ENCODE peak calls at places on chromosome X, in seven cellular contexts. One of them, this sample, is unnamed.

GRCh38 chrX:41001327-41001726 is 83.9 kb upstream of the USP9X start:
- DNase-seq in CD8-positive, alpha-beta T cell: no peak
- DNase-seq in HL-60: no peak
- DNase-seq in naive thymus-derived CD4-positive, alpha-beta T cell: no peak
- DNase-seq in DND-41: no peak
- DNase-seq in heart right ventricle: no peak
- DNase-seq in choroid plexus epithelial cell: peak
- DNase-seq in this sample: no peak

GRCh38 chrX:96394566-96394965 is 290.1 kb upstream of the DIAPH2 start:
- DNase-seq in CD8-positive, alpha-beta T cell: no peak
- DNase-seq in HL-60: no peak
- DNase-seq in naive thymus-derived CD4-positive, alpha-beta T cell: no peak
- DNase-seq in DND-41: no peak
- DNase-seq in heart right ventricle: no peak
- DNase-seq in choroid plexus epithelial cell: peak
- DNase-seq in this sample: no peak

GRCh38 chrX:136577562-136577961 is 45.5 kb downstream of the VGLL1 start:
- DNase-seq in CD8-positive, alpha-beta T cell: peak
- DNase-seq in HL-60: peak
- DNase-seq in naive thymus-derived CD4-positive, alpha-beta T cell: peak
- DNase-seq in DND-41: peak
- DNase-seq in heart right ventricle: peak
- DNase-seq in choroid plexus epithelial cell: peak
- DNase-seq in this sample: peak

GRCh38 chrX:130111220-130111934 is 1.1 kb upstream of the ELF4 start:
- DNase-seq in CD8-positive, alpha-beta T cell: no peak
- DNase-seq in HL-60: no peak
- DNase-seq in naive thymus-derived CD4-positive, alpha-beta T cell: no peak
- DNase-seq in DND-41: no peak
- DNase-seq in heart right ventricle: peak
- DNase-seq in choroid plexus epithelial cell: no peak
- DNase-seq in this sample: no peak

GRCh38 chrX:138748480-138748879 is 37.0 kb upstream of the FGF13 start:
- DNase-seq in CD8-positive, alpha-beta T cell: no peak
- DNase-seq in HL-60: peak
- DNase-seq in naive thymus-derived CD4-positive, alpha-beta T cell: no peak
- DNase-seq in DND-41: no peak
- DNase-seq in heart right ventricle: no peak
- DNase-seq in choroid plexus epithelial cell: peak
- DNase-seq in this sample: peak

GRCh38 chrX:56788717-56789122 is 59.7 kb downstream of the NBDY start:
- DNase-seq in CD8-positive, alpha-beta T cell: no peak
- DNase-seq in HL-60: no peak
- DNase-seq in naive thymus-derived CD4-positive, alpha-beta T cell: peak
- DNase-seq in DND-41: peak
- DNase-seq in heart right ventricle: no peak
- DNase-seq in choroid plexus epithelial cell: peak
- DNase-seq in this sample: no peak

GRCh38 chrX:118346258-118347094 is 570 bp downstream of the WDR44 start:
- DNase-seq in CD8-positive, alpha-beta T cell: peak
- DNase-seq in HL-60: peak
- DNase-seq in naive thymus-derived CD4-positive, alpha-beta T cell: peak
- DNase-seq in DND-41: peak
- DNase-seq in heart right ventricle: peak
- DNase-seq in choroid plexus epithelial cell: no peak
- DNase-seq in this sample: peak

GRCh38 chrX:14864626-14865025 is 8.2 kb downstream of the FANCB start:
- DNase-seq in CD8-positive, alpha-beta T cell: no peak
- DNase-seq in HL-60: no peak
- DNase-seq in naive thymus-derived CD4-positive, alpha-beta T cell: no peak
- DNase-seq in DND-41: no peak
- DNase-seq in heart right ventricle: no peak
- DNase-seq in choroid plexus epithelial cell: peak
- DNase-seq in this sample: no peak

GRCh38 chrX:106606583-106606982 is 5.2 kb upstream of the RADX start:
- DNase-seq in CD8-positive, alpha-beta T cell: no peak
- DNase-seq in HL-60: no peak
- DNase-seq in naive thymus-derived CD4-positive, alpha-beta T cell: no peak
- DNase-seq in DND-41: no peak
- DNase-seq in heart right ventricle: no peak
- DNase-seq in choroid plexus epithelial cell: no peak
- DNase-seq in this sample: no peak

GRCh38 chrX:14359316-14359715 is 170.0 kb upstream of the GLRA2 start:
- DNase-seq in CD8-positive, alpha-beta T cell: no peak
- DNase-seq in HL-60: no peak
- DNase-seq in naive thymus-derived CD4-positive, alpha-beta T cell: no peak
- DNase-seq in DND-41: no peak
- DNase-seq in heart right ventricle: no peak
- DNase-seq in choroid plexus epithelial cell: no peak
- DNase-seq in this sample: no peak

GRCh38 chrX:145817299-145817665 is 347 bp upstream of the SLITRK2 start:
- DNase-seq in CD8-positive, alpha-beta T cell: no peak
- DNase-seq in HL-60: no peak
- DNase-seq in naive thymus-derived CD4-positive, alpha-beta T cell: no peak
- DNase-seq in DND-41: no peak
- DNase-seq in heart right ventricle: peak
- DNase-seq in choroid plexus epithelial cell: no peak
- DNase-seq in this sample: no peak

GRCh38 chrX:65196758-65197371 is 220.6 kb upstream of the ZC4H2 start:
- DNase-seq in CD8-positive, alpha-beta T cell: no peak
- DNase-seq in HL-60: no peak
- DNase-seq in naive thymus-derived CD4-positive, alpha-beta T cell: no peak
- DNase-seq in DND-41: no peak
- DNase-seq in heart right ventricle: no peak
- DNase-seq in choroid plexus epithelial cell: no peak
- DNase-seq in this sample: no peak

GRCh38 chrX:67780694-67781109 is 236.9 kb downstream of the AR start:
- DNase-seq in CD8-positive, alpha-beta T cell: no peak
- DNase-seq in HL-60: peak
- DNase-seq in naive thymus-derived CD4-positive, alpha-beta T cell: no peak
- DNase-seq in DND-41: peak
- DNase-seq in heart right ventricle: peak
- DNase-seq in choroid plexus epithelial cell: peak
- DNase-seq in this sample: no peak

GRCh38 chrX:21408324-21408723 is 34.1 kb downstream of the CNKSR2 start:
- DNase-seq in CD8-positive, alpha-beta T cell: no peak
- DNase-seq in HL-60: no peak
- DNase-seq in naive thymus-derived CD4-positive, alpha-beta T cell: no peak
- DNase-seq in DND-41: no peak
- DNase-seq in heart right ventricle: no peak
- DNase-seq in choroid plexus epithelial cell: no peak
- DNase-seq in this sample: no peak

GRCh38 chrX:102345916-102346315 is 93.9 kb downstream of the NXF2B start:
- DNase-seq in CD8-positive, alpha-beta T cell: peak
- DNase-seq in HL-60: peak
- DNase-seq in naive thymus-derived CD4-positive, alpha-beta T cell: peak
- DNase-seq in DND-41: peak
- DNase-seq in heart right ventricle: no peak
- DNase-seq in choroid plexus epithelial cell: peak
- DNase-seq in this sample: no peak

GRCh38 chrX:133966199-133966598 is 19.2 kb downstream of the GPC3 start:
- DNase-seq in CD8-positive, alpha-beta T cell: no peak
- DNase-seq in HL-60: no peak
- DNase-seq in naive thymus-derived CD4-positive, alpha-beta T cell: no peak
- DNase-seq in DND-41: no peak
- DNase-seq in heart right ventricle: no peak
- DNase-seq in choroid plexus epithelial cell: no peak
- DNase-seq in this sample: no peak

GRCh38 chrX:71464968-71465367 is 67.9 kb upstream of the OGT start:
- DNase-seq in CD8-positive, alpha-beta T cell: no peak
- DNase-seq in HL-60: no peak
- DNase-seq in naive thymus-derived CD4-positive, alpha-beta T cell: no peak
- DNase-seq in DND-41: no peak
- DNase-seq in heart right ventricle: no peak
- DNase-seq in choroid plexus epithelial cell: no peak
- DNase-seq in this sample: no peak

GRCh38 chrX:30246769-30247489 is at the start of gene MAGEB1:
- DNase-seq in CD8-positive, alpha-beta T cell: no peak
- DNase-seq in HL-60: no peak
- DNase-seq in naive thymus-derived CD4-positive, alpha-beta T cell: no peak
- DNase-seq in DND-41: no peak
- DNase-seq in heart right ventricle: no peak
- DNase-seq in choroid plexus epithelial cell: no peak
- DNase-seq in this sample: no peak

GRCh38 chrX:123277347-123277746 is 93.3 kb downstream of the GRIA3 start:
- DNase-seq in CD8-positive, alpha-beta T cell: no peak
- DNase-seq in HL-60: no peak
- DNase-seq in naive thymus-derived CD4-positive, alpha-beta T cell: no peak
- DNase-seq in DND-41: no peak
- DNase-seq in heart right ventricle: no peak
- DNase-seq in choroid plexus epithelial cell: no peak
- DNase-seq in this sample: no peak

GRCh38 chrX:154980330-154981115 is 42.0 kb downstream of the F8 start:
- DNase-seq in CD8-positive, alpha-beta T cell: peak
- DNase-seq in HL-60: peak
- DNase-seq in naive thymus-derived CD4-positive, alpha-beta T cell: peak
- DNase-seq in DND-41: peak
- DNase-seq in heart right ventricle: peak
- DNase-seq in choroid plexus epithelial cell: peak
- DNase-seq in this sample: peak

GRCh38 chrX:77446029-77446585 is 1.1 kb upstream of the FGF16 start:
- DNase-seq in CD8-positive, alpha-beta T cell: no peak
- DNase-seq in HL-60: no peak
- DNase-seq in naive thymus-derived CD4-positive, alpha-beta T cell: no peak
- DNase-seq in DND-41: no peak
- DNase-seq in heart right ventricle: peak
- DNase-seq in choroid plexus epithelial cell: no peak
- DNase-seq in this sample: no peak

GRCh38 chrX:119518371-119518770 is 46.8 kb downstream of the STEEP1 start:
- DNase-seq in CD8-positive, alpha-beta T cell: no peak
- DNase-seq in HL-60: no peak
- DNase-seq in naive thymus-derived CD4-positive, alpha-beta T cell: no peak
- DNase-seq in DND-41: no peak
- DNase-seq in heart right ventricle: no peak
- DNase-seq in choroid plexus epithelial cell: no peak
- DNase-seq in this sample: no peak

GRCh38 chrX:43836435-43837184 is 45.6 kb downstream of the MAOB start:
- DNase-seq in CD8-positive, alpha-beta T cell: no peak
- DNase-seq in HL-60: no peak
- DNase-seq in naive thymus-derived CD4-positive, alpha-beta T cell: no peak
- DNase-seq in DND-41: no peak
- DNase-seq in heart right ventricle: no peak
- DNase-seq in choroid plexus epithelial cell: peak
- DNase-seq in this sample: peak

GRCh38 chrX:13059676-13060499 is 15.5 kb upstream of the FAM9C start:
- DNase-seq in CD8-positive, alpha-beta T cell: no peak
- DNase-seq in HL-60: no peak
- DNase-seq in naive thymus-derived CD4-positive, alpha-beta T cell: no peak
- DNase-seq in DND-41: no peak
- DNase-seq in heart right ventricle: no peak
- DNase-seq in choroid plexus epithelial cell: peak
- DNase-seq in this sample: no peak

GRCh38 chrX:84162401-84162800 is 25.6 kb downstream of the RPS6KA6 start:
- DNase-seq in CD8-positive, alpha-beta T cell: no peak
- DNase-seq in HL-60: no peak
- DNase-seq in naive thymus-derived CD4-positive, alpha-beta T cell: no peak
- DNase-seq in DND-41: no peak
- DNase-seq in heart right ventricle: no peak
- DNase-seq in choroid plexus epithelial cell: no peak
- DNase-seq in this sample: no peak
- H3K4me3 ChIP-seq in CD8-positive, alpha-beta T cell: no peak
- H3K4me3 ChIP-seq in HL-60: no peak
- H3K4me3 ChIP-seq in naive thymus-derived CD4-positive, alpha-beta T cell: no peak
- H3K4me3 ChIP-seq in DND-41: no peak
- H3K4me3 ChIP-seq in heart right ventricle: no peak
- H3K4me3 ChIP-seq in choroid plexus epithelial cell: no peak
- H3K4me3 ChIP-seq in this sample: no peak

DNA sequence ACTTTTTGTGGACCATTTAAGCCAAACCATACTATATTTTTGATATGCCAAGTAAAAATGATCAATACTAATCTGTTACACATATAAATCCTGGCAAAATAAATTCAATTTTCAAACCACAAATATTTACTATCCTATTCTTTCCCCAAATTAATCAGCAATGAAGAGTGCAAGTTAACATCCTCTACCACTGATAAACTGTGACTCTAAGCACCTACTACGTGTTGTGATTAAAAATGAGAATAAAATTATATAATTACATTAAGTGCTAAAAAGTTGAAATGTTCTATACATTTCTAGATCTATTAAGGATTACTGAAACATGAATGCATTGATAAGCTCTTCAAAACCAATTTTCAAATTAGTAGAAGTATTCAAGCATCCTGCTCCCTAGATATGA is 3.4 kb downstream of the KLHL15 start:
- DNase-seq in CD8-positive, alpha-beta T cell: no peak
- DNase-seq in HL-60: no peak
- DNase-seq in naive thymus-derived CD4-positive, alpha-beta T cell: no peak
- DNase-seq in DND-41: no peak
- DNase-seq in heart right ventricle: no peak
- DNase-seq in choroid plexus epithelial cell: no peak
- DNase-seq in this sample: no peak
- H3K4me3 ChIP-seq in CD8-positive, alpha-beta T cell: peak
- H3K4me3 ChIP-seq in HL-60: peak
- H3K4me3 ChIP-seq in naive thymus-derived CD4-positive, alpha-beta T cell: peak
- H3K4me3 ChIP-seq in DND-41: peak
- H3K4me3 ChIP-seq in heart right ventricle: no peak
- H3K4me3 ChIP-seq in choroid plexus epithelial cell: peak
- H3K4me3 ChIP-seq in this sample: peak

GRCh38 chrX:143633530-143634372 is 2.1 kb downstream of the SLITRK4 start:
- DNase-seq in CD8-positive, alpha-beta T cell: no peak
- DNase-seq in HL-60: no peak
- DNase-seq in naive thymus-derived CD4-positive, alpha-beta T cell: no peak
- DNase-seq in DND-41: no peak
- DNase-seq in heart right ventricle: peak
- DNase-seq in choroid plexus epithelial cell: no peak
- DNase-seq in this sample: no peak
- H3K4me3 ChIP-seq in CD8-positive, alpha-beta T cell: no peak
- H3K4me3 ChIP-seq in HL-60: no peak
- H3K4me3 ChIP-seq in naive thymus-derived CD4-positive, alpha-beta T cell: no peak
- H3K4me3 ChIP-seq in DND-41: no peak
- H3K4me3 ChIP-seq in heart right ventricle: no peak
- H3K4me3 ChIP-seq in choroid plexus epithelial cell: no peak
- H3K4me3 ChIP-seq in this sample: no peak

DNA sequence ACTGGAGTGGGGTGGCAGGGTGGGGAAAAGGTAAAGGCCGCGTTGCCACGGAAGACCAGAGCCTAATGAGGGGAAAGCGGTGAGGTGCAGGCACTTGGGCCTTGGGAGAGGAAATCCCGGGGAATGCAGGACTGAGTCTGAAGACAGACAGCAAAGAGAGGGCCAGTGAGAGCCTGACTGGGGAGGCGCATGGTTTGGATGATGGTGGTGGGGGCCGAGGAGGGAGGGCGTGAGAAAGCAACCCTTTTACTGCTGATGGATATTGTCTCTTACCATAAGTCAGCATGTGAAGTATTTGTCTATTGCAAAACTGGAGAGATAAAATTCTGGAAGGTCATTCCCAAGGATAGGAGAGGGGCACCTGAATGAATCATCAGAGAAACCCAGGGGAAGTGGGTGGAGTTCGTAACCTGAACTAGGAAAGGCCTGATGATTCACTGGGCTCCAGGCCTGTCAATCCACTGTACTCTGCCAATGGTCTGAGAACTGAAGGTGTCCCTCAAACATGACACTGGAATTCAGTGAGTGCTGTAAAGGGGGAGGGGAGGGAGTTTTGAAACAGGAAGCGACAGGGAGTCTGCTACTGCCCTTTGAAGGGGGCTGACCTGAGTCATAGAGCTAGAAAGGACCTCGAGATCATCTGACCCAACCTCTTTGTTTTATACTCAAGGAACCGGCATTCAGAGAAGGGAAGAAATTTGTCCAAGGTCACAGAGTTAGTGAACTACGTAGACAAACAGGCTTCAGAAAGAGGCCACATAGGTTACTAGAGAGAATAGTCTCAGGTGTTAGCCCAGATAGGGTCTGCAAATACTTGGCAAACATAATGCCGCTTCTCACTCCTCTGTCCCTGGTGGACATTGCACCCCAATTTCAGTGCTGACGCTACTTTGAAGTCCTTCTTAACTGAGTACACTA is 52.2 kb downstream of the NALF2 start:
- DNase-seq in CD8-positive, alpha-beta T cell: no peak
- DNase-seq in HL-60: no peak
- DNase-seq in naive thymus-derived CD4-positive, alpha-beta T cell: no peak
- DNase-seq in DND-41: no peak
- DNase-seq in heart right ventricle: no peak
- DNase-seq in choroid plexus epithelial cell: peak
- DNase-seq in this sample: no peak
- H3K4me3 ChIP-seq in CD8-positive, alpha-beta T cell: no peak
- H3K4me3 ChIP-seq in HL-60: no peak
- H3K4me3 ChIP-seq in naive thymus-derived CD4-positive, alpha-beta T cell: no peak
- H3K4me3 ChIP-seq in DND-41: no peak
- H3K4me3 ChIP-seq in heart right ventricle: no peak
- H3K4me3 ChIP-seq in choroid plexus epithelial cell: no peak
- H3K4me3 ChIP-seq in this sample: no peak